ENCODE peak calls at places on chromosomes 3 and 15, in ten cellular contexts. P, A, F, E, U, O, B, V, Z and S are unnamed samples.

GRCh38 chr3:172562881-172563835 is 39.9 kb upstream of the TNFSF10 start:
- DNase-seq in P (no peak), V (peak), Z (peak), O (peak), U (no peak), A (no peak), B (peak), E (no peak), F (peak), S (no peak)

GRCh38 chr15:100334456-100334855 is 7.3 kb downstream of the ADAMTS17 start:
- DNase-seq in E (no peak), Z (no peak), A (no peak), V (no peak), O (no peak), B (no peak), P (no peak), F (no peak), U (no peak), S (no peak)

GRCh38 chr3:44996556-44996969 is 20.5 kb downstream of the EXOSC7 start:
- DNase-seq in E (no peak), O (no peak), U (no peak), P (no peak), A (no peak), F (no peak), Z (no peak), B (no peak), V (no peak), S (no peak)

GRCh38 chr3:27813255-27813654 is 91.1 kb upstream of the EOMES start:
- DNase-seq in V (no peak), P (no peak), E (no peak), Z (no peak), A (no peak), O (no peak), U (no peak), B (no peak), F (no peak), S (no peak)

GRCh38 chr3:58837863-58838255 is 171.3 kb upstream of the FAM3D start:
- DNase-seq in V (no peak), E (no peak), F (no peak), B (peak), O (no peak), P (no peak), Z (no peak), U (no peak), A (no peak), S (no peak)

GRCh38 chr3:49804141-49805041 is 1.3 kb downstream of the INKA1 start:
- DNase-seq in O (no peak), A (no peak), U (no peak), E (no peak), P (no peak), B (peak), F (no peak), Z (no peak), V (no peak), S (no peak)

GRCh38 chr15:41161336-41161735 is 45.3 kb upstream of the INO80 start:
- DNase-seq in Z (peak), A (no peak), P (no peak), O (no peak), U (no peak), V (peak), E (no peak), F (peak), B (peak), S (no peak)

GRCh38 chr15:70252056-70252935 is 154.6 kb upstream of the TLE3 start:
- DNase-seq in A (peak), U (no peak), F (no peak), B (peak), Z (no peak), O (no peak), E (no peak), V (no peak), P (no peak), S (peak)

GRCh38 chr15:81888748-81889479 is 156.9 kb downstream of the MEX3B start:
- DNase-seq in E (no peak), U (peak), Z (peak), O (no peak), P (no peak), F (no peak), V (peak), B (no peak), A (peak), S (no peak)

GRCh38 chr15:101242160-101242998 is 9.5 kb downstream of the CHSY1 start:
- DNase-seq in O (peak), E (no peak), U (no peak), P (no peak), B (peak), V (peak), A (no peak), F (no peak), Z (peak), S (no peak)

GRCh38 chr15:100042558-100042957 is 299.2 kb downstream of the ADAMTS17 start:
- DNase-seq in U (no peak), F (peak), B (peak), A (no peak), P (no peak), V (peak), Z (peak), E (no peak), O (no peak), S (no peak)

GRCh38 chr3:127264292-127264691 is 23.6 kb downstream of the PRR20G start:
- DNase-seq in U (no peak), B (peak), A (no peak), P (no peak), Z (peak), F (no peak), V (peak), E (no peak), O (no peak), S (no peak)

GRCh38 chr15:60464836-60465630 is 13.9 kb downstream of the ICE2 start:
- DNase-seq in E (no peak), B (peak), A (no peak), V (peak), Z (peak), P (no peak), F (no peak), U (no peak), O (no peak), S (no peak)

GRCh38 chr3:64924961-64925360 is 237.2 kb upstream of the ADAMTS9 start:
- DNase-seq in Z (no peak), F (no peak), P (no peak), V (no peak), E (no peak), U (no peak), B (no peak), A (no peak), O (no peak), S (no peak)

GRCh38 chr3:12990781-12991480 is 82.3 kb downstream of the IQSEC1 start:
- DNase-seq in Z (peak), A (no peak), E (no peak), P (no peak), V (peak), O (no peak), U (no peak), B (peak), F (no peak), S (no peak)

GRCh38 chr3:12991861-12992281 is 81.4 kb downstream of the IQSEC1 start:
- DNase-seq in Z (no peak), P (no peak), E (no peak), V (no peak), O (no peak), B (no peak), F (no peak), U (no peak), A (no peak), S (no peak)

GRCh38 chr3:12992629-12993021 is 80.6 kb downstream of the IQSEC1 start:
- DNase-seq in Z (no peak), B (no peak), F (no peak), P (no peak), U (no peak), A (no peak), O (no peak), V (no peak), E (no peak), S (no peak)

GRCh38 chr3:12990306-12990705 is 82.9 kb downstream of the IQSEC1 start:
- DNase-seq in B (peak), F (no peak), P (no peak), Z (no peak), O (no peak), E (no peak), A (no peak), U (no peak), V (no peak), S (no peak)

DNA sequence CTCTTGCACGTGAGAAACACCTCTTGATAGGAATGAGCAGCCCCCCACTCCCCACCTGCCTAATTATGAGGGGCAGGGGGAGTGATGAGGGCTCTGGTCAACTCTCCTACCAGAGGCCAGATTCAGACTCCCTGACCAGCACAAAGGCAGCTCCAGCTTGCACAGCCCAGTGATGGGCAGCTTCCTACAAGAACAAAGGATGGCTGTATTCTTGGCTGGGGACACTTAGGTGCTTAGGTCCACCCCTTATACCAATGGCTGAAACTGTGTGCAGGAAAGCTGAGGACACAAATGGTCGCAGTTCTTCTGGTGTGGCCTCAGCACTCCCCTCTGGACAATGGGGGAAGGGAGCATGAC is 81.8 kb downstream of the IQSEC1 start:
- DNase-seq in U (no peak), A (no peak), Z (no peak), V (no peak), P (no peak), F (no peak), E (no peak), B (no peak), O (no peak), S (no peak)
- H3K27ac ChIP-seq in U (no peak), A (no peak), Z (no peak), V (no peak), P (peak), F (no peak), E (peak), B (no peak), O (no peak), S (no peak)

GRCh38 chr3:147737411-147737810 is 328.2 kb downstream of the ZIC1 start:
- DNase-seq in V (no peak), A (no peak), B (no peak), U (no peak), F (no peak), O (no peak), E (no peak), Z (no peak), P (no peak), S (no peak)
- H3K27ac ChIP-seq in V (no peak), A (no peak), B (no peak), U (no peak), F (no peak), O (no peak), E (no peak), Z (no peak), P (no peak), S (no peak)

DNA sequence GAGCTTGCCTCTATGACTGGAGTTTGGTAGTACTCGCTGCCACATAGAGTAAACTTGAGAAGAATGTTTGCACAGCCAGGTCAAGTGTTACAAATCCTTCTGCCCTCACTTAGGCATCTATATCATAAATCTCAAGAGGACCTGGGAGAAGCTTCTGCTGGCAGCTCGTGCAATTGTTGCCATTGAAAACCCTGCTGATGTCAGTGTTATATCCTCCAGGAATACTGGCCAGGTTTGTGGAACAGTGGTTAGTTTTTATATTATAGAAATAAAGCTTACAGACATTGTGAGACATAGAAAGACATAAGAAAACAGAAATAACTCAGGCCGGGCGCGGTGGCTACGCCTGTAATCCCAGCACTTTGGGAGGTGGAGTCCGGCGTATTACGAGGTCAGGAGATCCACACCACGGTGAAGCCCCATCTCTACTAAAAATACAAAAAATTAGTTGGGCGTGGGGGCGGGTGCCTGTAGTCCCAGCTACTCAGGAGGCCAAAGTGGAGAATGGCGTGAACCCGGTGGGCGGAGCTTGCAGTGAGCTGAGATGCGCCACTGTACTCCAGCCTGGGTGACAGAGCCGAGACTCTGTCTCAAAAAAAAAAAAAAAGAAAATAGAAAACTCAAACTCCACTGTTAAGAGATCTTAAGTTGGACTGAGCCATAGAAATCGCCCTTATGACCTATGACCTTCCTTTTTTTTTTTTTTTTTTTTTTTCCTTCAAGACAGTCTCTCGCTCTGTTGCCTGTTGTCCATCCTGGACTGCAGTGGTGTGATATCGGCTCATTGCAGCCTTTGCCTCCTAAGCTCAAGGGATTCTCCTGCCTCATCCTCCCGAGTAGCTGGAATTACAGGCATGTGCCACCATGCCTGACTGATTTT is 2.2 kb downstream of the RPSA start:
- DNase-seq in F (no peak), U (no peak), B (no peak), Z (no peak), O (no peak), P (no peak), E (no peak), A (no peak), V (no peak), S (no peak)
- H3K27ac ChIP-seq in F (peak), U (no peak), B (no peak), Z (no peak), O (peak), P (no peak), E (no peak), A (no peak), V (no peak), S (no peak)

GRCh38 chr3:148911173-148911572 is 46.1 kb downstream of the CPA3 start:
- DNase-seq in E (no peak), O (no peak), P (no peak), B (peak), U (no peak), V (no peak), Z (peak), A (no peak), F (no peak), S (no peak)
- H3K27ac ChIP-seq in E (no peak), O (no peak), P (no peak), B (no peak), U (no peak), V (no peak), Z (no peak), A (no peak), F (no peak), S (no peak)

GRCh38 chr3:43620953-43621405 is 832 bp downstream of the ANO10 start:
- DNase-seq in P (no peak), E (no peak), B (peak), Z (peak), O (no peak), U (no peak), F (no peak), V (peak), A (no peak), S (no peak)
- H3K27ac ChIP-seq in P (no peak), E (peak), B (peak), Z (peak), O (peak), U (no peak), F (peak), V (peak), A (peak), S (peak)